ENCODE peak calls at places on chromosome 10, in ten cellular contexts. W, K, P, R, J, T, A, V, X and C are unnamed samples.

GRCh38 chr10:21807162-21807561 is 196.4 kb downstream of the DNAJC1 start:
- DNase-seq in K (no peak), V (no peak), A (no peak), J (peak; percentile 85), X (no peak), P (peak; percentile 79), R (no peak), T (no peak), W (no peak), C (no peak)

GRCh38 chr10:27035163-27035562 is 65.1 kb downstream of the ANKRD26 start:
- DNase-seq in J (no peak), P (no peak), W (no peak), A (no peak), T (no peak), X (no peak), K (no peak), V (no peak), R (no peak), C (no peak)

GRCh38 chr10:4692206-4692605 is 133.8 kb upstream of the AKR1E2 start:
- DNase-seq in W (no peak), X (no peak), K (no peak), V (no peak), A (no peak), J (no peak), R (no peak), T (no peak), P (no peak), C (no peak)

GRCh38 chr10:33421789-33422188 is 87.3 kb upstream of the NRP1 start:
- DNase-seq in P (no peak), W (no peak), T (no peak), X (no peak), A (no peak), K (no peak), V (peak; percentile 35), R (peak; percentile 96), J (no peak), C (no peak)

GRCh38 chr10:103933557-103934121 is 15.7 kb upstream of the STN1 start:
- DNase-seq in T (no peak), A (no peak), J (no peak), W (no peak), R (no peak), K (no peak), V (no peak), P (no peak), X (no peak), C (no peak)

GRCh38 chr10:18214692-18215563 is 74.7 kb downstream of the CACNB2 start:
- DNase-seq in V (peak; percentile 55), X (no peak), J (peak; percentile 5), K (no peak), T (no peak), A (no peak), W (no peak), P (peak; percentile 84), R (no peak), C (no peak)

GRCh38 chr10:3045471-3046209 is 21.7 kb upstream of the PFKP start:
- DNase-seq in A (no peak), V (peak; percentile 32), P (peak; percentile 87), X (peak; percentile 91), W (no peak), J (no peak), T (no peak), R (peak; percentile 89), K (no peak), C (no peak)

GRCh38 chr10:97490592-97490991 is 7.6 kb downstream of the MMS19 start:
- DNase-seq in P (no peak), A (no peak), X (no peak), K (no peak), V (no peak), R (no peak), J (no peak), T (no peak), W (no peak), C (no peak)

GRCh38 chr10:70430489-70431445 is 10.7 kb downstream of the NODAL start:
- DNase-seq in X (peak; percentile 87), J (no peak), K (no peak), A (no peak), R (no peak), P (no peak), W (no peak), T (no peak), V (no peak), C (no peak)

GRCh38 chr10:99233000-99233679 is 2.5 kb downstream of the HPSE2 start:
- DNase-seq in J (no peak), X (no peak), A (no peak), T (no peak), R (no peak), K (no peak), V (no peak), W (no peak), P (no peak), C (no peak)

GRCh38 chr10:71133710-71134686 is 78.4 kb upstream of the UNC5B start:
- DNase-seq in T (no peak), W (no peak), V (no peak), X (no peak), R (no peak), P (no peak), J (no peak), A (no peak), K (no peak), C (no peak)

GRCh38 chr10:102564209-102564834 is 60.5 kb downstream of the SUFU start:
- DNase-seq in A (no peak), R (no peak), T (no peak), P (no peak), K (no peak), X (peak; percentile 34), J (no peak), V (no peak), W (no peak), C (no peak)

GRCh38 chr10:14554091-14554842 is 220.4 kb downstream of the FAM107B start:
- DNase-seq in T (no peak), J (no peak), X (no peak), A (no peak), K (no peak), R (no peak), V (peak; percentile 31), W (no peak), P (no peak), C (no peak)

GRCh38 chr10:61452655-61453641 is at the start of gene TMEM26:
- DNase-seq in J (no peak), X (peak; percentile 86), A (no peak), T (no peak), K (no peak), R (peak; percentile 47), W (no peak), V (no peak), P (peak; percentile 88), C (no peak)

GRCh38 chr10:24449334-24449740 is 240.4 kb downstream of the KIAA1217 start:
- DNase-seq in R (peak; percentile 53), X (no peak), T (no peak), W (no peak), K (no peak), V (no peak), J (no peak), P (no peak), A (no peak), C (no peak)

GRCh38 chr10:33376976-33377657 is 42.6 kb upstream of the NRP1 start:
- DNase-seq in W (no peak), X (no peak), R (peak; percentile 83), T (no peak), A (no peak), V (peak; percentile 57), J (no peak), K (no peak), P (no peak), C (no peak)

GRCh38 chr10:91975438-91975837 is 51.9 kb downstream of the BTAF1 start:
- DNase-seq in X (no peak), J (no peak), A (no peak), V (no peak), T (no peak), K (no peak), W (no peak), P (no peak), R (no peak), C (no peak)

GRCh38 chr10:50993817-50994251 is 80.5 kb upstream of the PRKG1 start:
- DNase-seq in R (peak; percentile 35), J (no peak), P (no peak), A (no peak), W (no peak), K (no peak), T (no peak), V (no peak), X (no peak), C (no peak)

GRCh38 chr10:35934637-35934995 is 292.5 kb upstream of the FZD8 start:
- DNase-seq in W (no peak), J (no peak), V (no peak), X (no peak), P (no peak), K (no peak), R (no peak), T (no peak), A (peak; percentile 41), C (no peak)

GRCh38 chr10:116212756-116213155 is 60.2 kb downstream of the GFRA1 start:
- DNase-seq in K (no peak), X (no peak), W (no peak), T (no peak), V (no peak), P (no peak), R (no peak), J (no peak), A (no peak), C (no peak)

GRCh38 chr10:45460235-45460878 is 86.3 kb downstream of the ALOX5 start:
- DNase-seq in W (no peak), V (no peak), A (no peak), P (no peak), K (no peak), T (no peak), R (no peak), X (no peak), J (no peak), C (no peak)

GRCh38 chr10:77902159-77902558 is 24.4 kb downstream of the DLG5 start:
- DNase-seq in K (no peak), A (no peak), P (no peak), X (no peak), J (no peak), T (no peak), W (no peak), R (no peak), V (no peak), C (no peak)

GRCh38 chr10:14648042-14648765 is 126.5 kb downstream of the FAM107B start:
- DNase-seq in R (peak; percentile 77), T (peak; percentile 35), A (peak; percentile 42), V (no peak), J (peak; percentile 53), X (peak; percentile 84), W (peak; percentile 80), P (peak; percentile 60), K (peak; percentile 63), C (peak; percentile 78)

GRCh38 chr10:35506741-35507140 is 98.4 kb upstream of the GJD4 start:
- DNase-seq in A (no peak), T (no peak), V (no peak), X (no peak), R (no peak), K (no peak), J (no peak), W (no peak), P (no peak), C (no peak)

GRCh38 chr10:48444861-48445841 is 138.7 kb downstream of the MAPK8 start:
- DNase-seq in W (peak; percentile 74), X (peak; percentile 77), A (peak; percentile 16), J (no peak), V (no peak), T (no peak), R (no peak), P (peak; percentile 82), K (no peak), C (peak; percentile 49)

GRCh38 chr10:12214763-12215218 is 18.8 kb downstream of the CDC123 start:
- DNase-seq in W (peak; percentile 1), X (no peak), P (no peak), V (no peak), T (no peak), R (no peak), A (peak; percentile 28), J (no peak), K (peak; percentile 50), C (no peak)

GRCh38 chr10:125991009-125991788 is 94.8 kb downstream of the FANK1 start:
- DNase-seq in K (no peak), J (peak; percentile 25), V (no peak), P (no peak), W (no peak), R (no peak), T (no peak), X (no peak), A (no peak), C (no peak)

GRCh38 chr10:94150541-94151184 is 156.9 kb downstream of the PLCE1 start:
- DNase-seq in X (no peak), J (no peak), V (no peak), A (no peak), W (no peak), T (no peak), K (no peak), P (no peak), R (no peak), C (no peak)